ENCODE peak calls at places on chromosomes 3 and 15, in five cellular contexts. R is GM12892, Q is SK-N-SH, Y is HepG2, K is H1. C is an unnamed sample.

GRCh38 chr3:172675371-172676193 is 35.3 kb downstream of the NCEH1 start:
- DNase-seq in R (no peak), Q (peak), Y (peak), K (no peak), C (no peak)

GRCh38 chr3:194481103-194481502 is 5.7 kb downstream of the ATP13A3 start:
- DNase-seq in R (no peak), Q (no peak), Y (no peak), K (no peak), C (no peak)

GRCh38 chr15:92468987-92469386 is 75.3 kb downstream of the ST8SIA2 start:
- DNase-seq in R (no peak), Q (peak), Y (no peak), K (no peak), C (no peak)

GRCh38 chr15:68666812-68667450 is 88.1 kb downstream of the CORO2B start:
- DNase-seq in R (no peak), Q (no peak), Y (no peak), K (no peak), C (no peak)

GRCh38 chr3:27715454-27715806 is 6.7 kb downstream of the EOMES start:
- DNase-seq in R (no peak), Q (no peak), Y (no peak), K (no peak), C (no peak)

GRCh38 chr15:29437888-29438713 is 168.5 kb upstream of the NSMCE3 start:
- DNase-seq in R (no peak), Q (no peak), Y (no peak), K (no peak), C (no peak)

GRCh38 chr15:86362556-86362955 is 282.9 kb downstream of the AGBL1 start:
- DNase-seq in R (no peak), Q (no peak), Y (no peak), K (no peak), C (no peak)

GRCh38 chr15:40300367-40300766 is 7.4 kb downstream of the PLCB2 start:
- DNase-seq in R (no peak), Q (no peak), Y (no peak), K (no peak), C (no peak)

GRCh38 chr3:132231633-132232032 is 85.6 kb upstream of the ACP3 start:
- DNase-seq in R (no peak), Q (no peak), Y (no peak), K (no peak), C (no peak)

GRCh38 chr15:96340348-96340610 is 9.8 kb downstream of the NR2F2 start:
- DNase-seq in R (no peak), Q (no peak), Y (no peak), K (no peak), C (no peak)

GRCh38 chr3:154135511-154136173 is 14.5 kb downstream of the ARHGEF26 start:
- DNase-seq in R (no peak), Q (no peak), Y (peak), K (no peak), C (no peak)

GRCh38 chr3:125107861-125108567 is 52.2 kb upstream of the HEG1 start:
- DNase-seq in R (no peak), Q (no peak), Y (no peak), K (no peak), C (no peak)

GRCh38 chr3:69880069-69880640 is 119.4 kb upstream of the SAMMSON start:
- DNase-seq in R (no peak), Q (no peak), Y (no peak), K (no peak), C (no peak)

GRCh38 chr3:150737874-150738679 is 24.9 kb downstream of the SIAH2 start:
- DNase-seq in R (no peak), Q (no peak), Y (peak), K (no peak), C (no peak)

GRCh38 chr15:41727143-41727542 is 47.1 kb upstream of the MAPKBP1 start:
- DNase-seq in R (no peak), Q (no peak), Y (no peak), K (no peak), C (no peak)

GRCh38 chr3:157088133-157088488 is 71.8 kb downstream of the CCNL1 start:
- DNase-seq in R (no peak), Q (no peak), Y (no peak), K (no peak), C (no peak)

GRCh38 chr3:146152841-146153240 is 8.1 kb downstream of the PLOD2 start:
- DNase-seq in R (no peak), Q (no peak), Y (peak), K (no peak), C (no peak)

GRCh38 chr3:172148269-172148668 is 108.9 kb downstream of the FNDC3B start:
- DNase-seq in R (no peak), Q (no peak), Y (no peak), K (no peak), C (no peak)

GRCh38 chr15:62416535-62416934 is 251.4 kb upstream of the C2CD4B start:
- DNase-seq in R (no peak), Q (no peak), Y (no peak), K (no peak), C (no peak)

GRCh38 chr15:47415539-47415971 is 301.8 kb upstream of the SEMA6D start:
- DNase-seq in R (no peak), Q (no peak), Y (peak), K (no peak), C (no peak)

GRCh38 chr3:134617608-134618472 is 33.0 kb downstream of the KY start:
- DNase-seq in R (no peak), Q (no peak), Y (no peak), K (no peak), C (no peak)

GRCh38 chr15:83571820-83572707 is 81.9 kb upstream of the ADAMTSL3 start:
- DNase-seq in R (no peak), Q (peak), Y (no peak), K (no peak), C (no peak)

GRCh38 chr15:49427369-49427768 is 4.3 kb downstream of the FGF7 start:
- DNase-seq in R (no peak), Q (no peak), Y (no peak), K (no peak), C (no peak)

GRCh38 chr15:49430046-49430445 is 7.0 kb downstream of the FGF7 start:
- DNase-seq in R (no peak), Q (no peak), Y (no peak), K (no peak), C (no peak)

GRCh38 chr15:49423906-49424520 is 971 bp downstream of the FGF7 start:
- DNase-seq in R (no peak), Q (no peak), Y (no peak), K (no peak), C (no peak)

GRCh38 chr15:49424954-49425353 is 1.9 kb downstream of the FGF7 start:
- DNase-seq in R (no peak), Q (no peak), Y (no peak), K (no peak), C (no peak)

GRCh38 chr15:49428392-49429095 is 5.5 kb downstream of the FGF7 start:
- DNase-seq in R (no peak), Q (no peak), Y (no peak), K (no peak), C (no peak)
- TF ChIP-seq POLR2AphosphoS5 in R (no peak), Q (no peak), Y (no peak), K (no peak), C (no peak)

GRCh38 chr3:130894130-130894872 is 417 bp downstream of the ATP2C1 start:
- DNase-seq in R (peak), Q (peak), Y (peak), K (no peak), C (peak)
- TF ChIP-seq TAF1 in R (no peak), Q (no peak), Y (no peak), K (no peak), C (no peak)

GRCh38 chr15:33009026-33009425 is 185.5 kb downstream of the FMN1 start:
- DNase-seq in R (no peak), Q (no peak), Y (no peak), K (no peak), C (no peak)

GRCh38 chr15:33009603-33010002 is 184.9 kb downstream of the FMN1 start:
- DNase-seq in R (no peak), Q (no peak), Y (no peak), K (no peak), C (no peak)

GRCh38 chr15:33007295-33007855 is 187.1 kb downstream of the FMN1 start:
- DNase-seq in R (no peak), Q (no peak), Y (no peak), K (no peak), C (no peak)

GRCh38 chr15:33005582-33005981 is 188.9 kb downstream of the FMN1 start:
- DNase-seq in R (no peak), Q (no peak), Y (no peak), K (no peak), C (no peak)

DNA sequence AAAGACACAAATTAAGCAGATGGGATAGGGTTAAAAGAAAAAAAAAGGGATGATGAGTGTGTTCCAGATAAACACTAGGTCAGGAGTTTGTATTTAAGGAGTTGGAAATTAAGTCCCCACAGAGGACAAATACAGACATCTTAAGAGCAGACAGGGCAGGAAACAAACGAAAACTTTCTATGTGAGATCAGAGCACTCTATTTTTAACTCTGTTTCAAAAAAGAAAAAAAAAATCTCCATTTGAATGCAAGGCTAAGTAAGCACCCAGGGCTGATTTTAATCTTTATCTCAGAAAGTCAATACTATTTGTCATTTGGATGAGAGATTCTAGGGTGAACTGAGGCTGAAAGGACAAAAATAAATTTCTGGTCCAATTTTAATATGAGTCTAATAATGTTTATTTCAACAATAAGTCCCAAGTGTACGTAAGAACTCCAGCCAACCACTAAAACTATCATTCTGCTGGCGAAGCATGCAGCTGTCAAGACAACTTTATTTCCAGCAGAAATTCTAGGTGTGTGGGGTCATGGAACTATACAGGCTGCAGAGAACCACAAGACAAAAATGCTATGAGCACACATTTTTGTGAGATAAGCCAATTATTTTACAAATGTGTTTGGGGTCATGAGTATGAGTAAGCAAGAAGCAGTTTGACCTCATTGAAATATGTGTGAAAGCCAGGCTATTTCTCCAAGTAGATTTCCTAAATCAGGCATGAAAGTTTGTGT is 186.1 kb downstream of the FMN1 start:
- DNase-seq in R (no peak), Q (no peak), Y (no peak), K (no peak), C (no peak)
- TF ChIP-seq POLR2AphosphoS5 in R (no peak), Q (no peak), Y (no peak), K (no peak), C (no peak)

GRCh38 chr15:20353966-20354883 is 187.4 kb downstream of the GOLGA6L6 start:
- DNase-seq in R (no peak), Q (no peak), Y (no peak), K (no peak), C (no peak)

GRCh38 chr15:20349774-20350498 is 191.7 kb downstream of the GOLGA6L6 start:
- DNase-seq in R (no peak), Q (no peak), Y (no peak), K (no peak), C (no peak)

GRCh38 chr15:20355256-20355868 is 186.2 kb downstream of the GOLGA6L6 start:
- DNase-seq in R (no peak), Q (no peak), Y (no peak), K (no peak), C (no peak)

GRCh38 chr15:20351448-20351961 is 190.1 kb downstream of the GOLGA6L6 start:
- DNase-seq in R (no peak), Q (no peak), Y (no peak), K (no peak), C (no peak)

DNA sequence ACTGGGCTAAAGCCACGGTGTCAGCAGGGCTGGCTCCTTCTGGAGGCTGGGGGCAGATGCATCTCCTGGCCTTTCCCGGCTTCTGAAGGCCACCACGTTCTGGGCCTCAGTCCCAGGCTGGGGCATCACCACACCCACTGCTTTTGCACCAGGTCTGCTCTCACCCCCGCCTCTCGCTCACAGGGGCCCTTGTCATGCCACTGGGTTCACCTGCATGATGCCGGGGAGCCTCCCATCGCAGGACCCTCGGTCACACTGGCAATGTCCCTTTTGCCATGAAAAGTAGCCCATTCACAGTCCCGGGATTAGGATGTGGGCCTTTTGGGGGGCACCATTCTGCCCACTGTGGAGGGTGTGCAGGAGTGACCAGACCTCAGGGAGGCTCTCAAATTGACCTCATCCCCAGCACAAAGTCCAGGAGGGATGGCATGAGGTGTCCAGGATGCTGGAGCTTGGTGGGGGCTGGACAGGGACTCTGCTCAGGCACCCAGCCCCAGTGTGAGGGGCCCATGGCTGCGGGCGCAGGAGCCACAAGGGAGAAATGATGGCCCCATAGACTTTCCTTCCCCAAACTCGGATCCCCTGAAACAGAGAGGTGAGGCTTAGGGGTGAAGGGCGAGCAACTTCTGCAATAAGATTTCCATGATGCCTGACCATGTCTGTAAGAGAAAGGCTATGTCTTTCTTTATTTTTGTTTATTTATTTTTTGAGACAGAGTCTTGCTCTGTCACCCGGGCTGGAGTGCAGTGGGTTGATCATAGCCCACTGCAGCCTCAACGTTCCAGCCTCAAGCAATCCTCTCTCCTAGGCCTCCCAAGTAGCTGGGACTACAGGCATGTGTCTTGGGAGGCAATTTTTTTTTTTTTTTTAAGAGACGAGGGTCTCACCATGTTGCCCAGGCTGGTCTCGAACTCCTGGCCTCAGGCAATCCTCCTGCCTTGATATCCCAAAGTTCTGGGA is 189.1 kb downstream of the GOLGA6L6 start:
- DNase-seq in R (no peak), Q (no peak), Y (no peak), K (no peak), C (no peak)
- TF ChIP-seq TAF1 in R (no peak), Q (no peak), Y (no peak), K (no peak), C (no peak)

GRCh38 chr15:52369030-52369429 is 73.4 kb upstream of the MYO5C start:
- DNase-seq in R (no peak), Q (no peak), Y (no peak), K (no peak), C (no peak)
- TF ChIP-seq POLR2AphosphoS5 in R (no peak), Q (no peak), Y (no peak), K (no peak), C (no peak)

GRCh38 chr15:70714575-70714974 is 48.8 kb downstream of the UACA start:
- DNase-seq in R (no peak), Q (no peak), Y (no peak), K (no peak), C (no peak)
- TF ChIP-seq TAF1 in R (no peak), Q (no peak), Y (no peak), K (no peak), C (no peak)